ENCODE peak calls at places on chromosomes 11 and 22, in five cellular contexts. One of them, this sample, is unnamed.

GRCh38 chr11:17517186-17517585 is 27.0 kb downstream of the USH1C start:
- DNase-seq in stimulated activated CD4-positive, alpha-beta T cell treated with anti-CD3 and anti-CD28 coated beads, Interleukin-4, amount 100 ng/mL, for 1 hour: no peak
- DNase-seq in nephron progenitor cell: no peak
- DNase-seq in myocyte: no peak
- DNase-seq in coronary artery: no peak
- DNase-seq in this sample: no peak

GRCh38 chr11:69483696-69484426 is 2.4 kb downstream of the LINC01488 start:
- DNase-seq in myocyte: no peak
- DNase-seq in stimulated activated CD4-positive, alpha-beta T cell treated with anti-CD3 and anti-CD28 coated beads, Interleukin-4, amount 100 ng/mL, for 1 hour: no peak
- DNase-seq in nephron progenitor cell: no peak
- DNase-seq in coronary artery: no peak
- DNase-seq in this sample: no peak

GRCh38 chr11:6737872-6738466 is 33.8 kb downstream of the OR2AG2 start:
- DNase-seq in coronary artery: no peak
- DNase-seq in myocyte: peak
- DNase-seq in stimulated activated CD4-positive, alpha-beta T cell treated with anti-CD3 and anti-CD28 coated beads, Interleukin-4, amount 100 ng/mL, for 1 hour: peak
- DNase-seq in nephron progenitor cell: peak
- DNase-seq in this sample: peak

GRCh38 chr11:8090756-8091155 is 9.7 kb downstream of the TUB start:
- DNase-seq in nephron progenitor cell: peak
- DNase-seq in stimulated activated CD4-positive, alpha-beta T cell treated with anti-CD3 and anti-CD28 coated beads, Interleukin-4, amount 100 ng/mL, for 1 hour: peak
- DNase-seq in coronary artery: no peak
- DNase-seq in myocyte: peak
- DNase-seq in this sample: peak

GRCh38 chr11:26974068-26974790 is 19.7 kb upstream of the FIBIN start:
- DNase-seq in stimulated activated CD4-positive, alpha-beta T cell treated with anti-CD3 and anti-CD28 coated beads, Interleukin-4, amount 100 ng/mL, for 1 hour: no peak
- DNase-seq in coronary artery: no peak
- DNase-seq in myocyte: peak
- DNase-seq in nephron progenitor cell: no peak
- DNase-seq in this sample: no peak

GRCh38 chr22:31346255-31346732 is at the start of gene PATZ1:
- DNase-seq in nephron progenitor cell: no peak
- DNase-seq in coronary artery: no peak
- DNase-seq in stimulated activated CD4-positive, alpha-beta T cell treated with anti-CD3 and anti-CD28 coated beads, Interleukin-4, amount 100 ng/mL, for 1 hour: peak
- DNase-seq in myocyte: peak
- DNase-seq in this sample: peak

GRCh38 chr11:134047586-134047999 is 21.3 kb upstream of the JAM3 start:
- DNase-seq in myocyte: peak
- DNase-seq in stimulated activated CD4-positive, alpha-beta T cell treated with anti-CD3 and anti-CD28 coated beads, Interleukin-4, amount 100 ng/mL, for 1 hour: no peak
- DNase-seq in coronary artery: peak
- DNase-seq in nephron progenitor cell: no peak
- DNase-seq in this sample: no peak

GRCh38 chr11:61339490-61339878 is 6.5 kb downstream of the TKFC start:
- DNase-seq in nephron progenitor cell: no peak
- DNase-seq in coronary artery: no peak
- DNase-seq in stimulated activated CD4-positive, alpha-beta T cell treated with anti-CD3 and anti-CD28 coated beads, Interleukin-4, amount 100 ng/mL, for 1 hour: no peak
- DNase-seq in myocyte: no peak
- DNase-seq in this sample: no peak

GRCh38 chr22:29580200-29580810 is 608 bp downstream of the NIPSNAP1 start:
- DNase-seq in nephron progenitor cell: no peak
- DNase-seq in coronary artery: no peak
- DNase-seq in myocyte: no peak
- DNase-seq in stimulated activated CD4-positive, alpha-beta T cell treated with anti-CD3 and anti-CD28 coated beads, Interleukin-4, amount 100 ng/mL, for 1 hour: no peak
- DNase-seq in this sample: peak

GRCh38 chr11:6473481-6474422 is at the start of gene TRIM3:
- DNase-seq in myocyte: peak
- DNase-seq in coronary artery: peak
- DNase-seq in nephron progenitor cell: peak
- DNase-seq in stimulated activated CD4-positive, alpha-beta T cell treated with anti-CD3 and anti-CD28 coated beads, Interleukin-4, amount 100 ng/mL, for 1 hour: peak
- DNase-seq in this sample: peak

GRCh38 chr22:47549741-47550340 is 787.4 kb downstream of the TBC1D22A start:
- DNase-seq in nephron progenitor cell: no peak
- DNase-seq in coronary artery: peak
- DNase-seq in myocyte: no peak
- DNase-seq in stimulated activated CD4-positive, alpha-beta T cell treated with anti-CD3 and anti-CD28 coated beads, Interleukin-4, amount 100 ng/mL, for 1 hour: no peak
- DNase-seq in this sample: no peak

GRCh38 chr22:29154364-29155048 is 51.2 kb upstream of the EMID1 start:
- DNase-seq in coronary artery: peak
- DNase-seq in stimulated activated CD4-positive, alpha-beta T cell treated with anti-CD3 and anti-CD28 coated beads, Interleukin-4, amount 100 ng/mL, for 1 hour: peak
- DNase-seq in nephron progenitor cell: peak
- DNase-seq in myocyte: peak
- DNase-seq in this sample: peak

This sample was measured in glutamatergic neuron.